ENCODE peak calls at places on chromosomes 4 and X, in ten cellular contexts. M is heart right ventricle, T is HFFc6, S is NCI-H2081, A is iris pigment epithelial cell, N is HT1080, F is fibroblast of mammary gland, L is HCT116, I is GM12865, D is occipital lobe. O is an unnamed sample.

GRCh38 chr4:185708348-185708747 is 103.6 kb downstream of the SORBS2 start:
- DNase-seq in A (peak; percentile 82), S (no peak), N (peak; percentile 54), T (peak; percentile 13), L (no peak), F (peak; percentile 91), D (no peak), M (no peak), I (no peak), O (peak; percentile 13)

GRCh38 chr4:73777612-73778011 is 37.2 kb downstream of the CXCL8 start:
- DNase-seq in I (no peak), F (peak; percentile 81), A (peak; percentile 65), N (peak; percentile 24), D (no peak), S (no peak), T (peak; percentile 2), M (no peak), L (no peak), O (peak; percentile 33)

GRCh38 chrX:31420711-31421151 is 348.9 kb upstream of the FTHL17 start:
- DNase-seq in D (no peak), M (no peak), L (no peak), A (peak; percentile 55), S (no peak), I (no peak), T (no peak), F (peak; percentile 32), N (no peak), O (no peak)

GRCh38 chr4:135508006-135508714 is 1306.6 kb upstream of the PABPC4L start:
- DNase-seq in D (no peak), N (peak; percentile 92), F (peak; percentile 79), L (peak; percentile 88), M (no peak), A (peak; percentile 89), S (no peak), T (peak; percentile 78), I (no peak), O (peak; percentile 61)

GRCh38 chr4:94826206-94826605 is 68.5 kb downstream of the BMPR1B start:
- DNase-seq in T (no peak), D (no peak), M (no peak), F (no peak), I (no peak), N (peak; percentile 11), A (no peak), S (peak; percentile 49), L (no peak), O (no peak)

GRCh38 chrX:138008280-138008679 is 442.4 kb downstream of the ZIC3 start:
- DNase-seq in I (no peak), F (no peak), L (no peak), S (no peak), M (no peak), N (no peak), A (no peak), D (no peak), T (no peak), O (no peak)

GRCh38 chrX:65451663-65452062 is 82.9 kb downstream of the LAS1L start:
- DNase-seq in T (peak; percentile 1), I (peak; percentile 51), F (peak; percentile 22), N (peak; percentile 14), A (peak; percentile 52), M (no peak), L (peak; percentile 6), S (no peak), D (no peak), O (peak; percentile 68)

GRCh38 chrX:44884944-44885343 is 12.0 kb downstream of the KDM6A start:
- DNase-seq in S (no peak), D (no peak), N (no peak), A (no peak), F (no peak), T (no peak), I (no peak), L (no peak), M (no peak), O (no peak)

GRCh38 chr4:189420488-189420887 is 520.2 kb upstream of the FRG1 start:
- DNase-seq in D (no peak), T (no peak), N (no peak), M (no peak), F (no peak), A (no peak), L (no peak), S (no peak), I (no peak), O (no peak)

GRCh38 chr4:184475096-184475461 is 729 bp upstream of the IRF2 start:
- DNase-seq in D (peak; percentile 35), S (no peak), N (peak; percentile 41), T (peak; percentile 37), L (no peak), A (peak; percentile 61), M (peak; percentile 30), I (peak; percentile 76), F (peak; percentile 65), O (peak; percentile 63)

GRCh38 chrX:42220083-42220482 is 296.7 kb upstream of the CASK start:
- DNase-seq in I (no peak), F (no peak), L (no peak), M (no peak), T (no peak), A (no peak), S (peak; percentile 2), D (no peak), N (no peak), O (no peak)

GRCh38 chr4:152090543-152090942 is 329.7 kb upstream of the GATB start:
- DNase-seq in L (no peak), A (no peak), N (peak; percentile 59), M (peak; percentile 18), I (no peak), D (no peak), F (peak; percentile 29), S (no peak), T (no peak), O (no peak)

GRCh38 chr4:173025131-173025530 is 143.5 kb upstream of the GALNT7 start:
- DNase-seq in M (no peak), I (peak; percentile 77), S (peak; percentile 69), A (peak; percentile 79), T (peak; percentile 73), F (peak; percentile 77), L (peak; percentile 76), N (peak; percentile 71), D (no peak), O (peak; percentile 82)

GRCh38 chrX:140815868-140816267 is 106.3 kb downstream of the LINC00632 start:
- DNase-seq in D (no peak), F (peak; percentile 24), T (peak; percentile 6), L (no peak), N (peak; percentile 34), M (no peak), S (no peak), I (no peak), A (peak; percentile 49), O (no peak)